ENCODE peak calls at places on chromosomes 12 and 14, in nine cellular contexts. A is NCI-H1417; O is NB4; X is T-helper 17 cell; F is endodermal cell; K is tibial artery; N is CD8-positive, alpha-beta memory T cell; R is pancreas; B is kidney tubule cell. C is an unnamed sample.

GRCh38 chr12:1630081-1630826 is 1.2 kb downstream of the WNT5B start:
- DNase-seq in A (peak), O (peak), X (no peak), F (peak), K (peak), N (no peak), R (peak), B (peak), C (peak)

GRCh38 chr12:70849265-70849960 is 71.1 kb downstream of the PTPRR start:
- DNase-seq in A (peak), O (peak), X (no peak), F (no peak), K (no peak), N (no peak), R (no peak), B (peak), C (no peak)

GRCh38 chr14:61528591-61529021 is 166.7 kb upstream of the HIF1A start:
- DNase-seq in A (no peak), O (no peak), X (no peak), F (no peak), K (no peak), N (no peak), R (no peak), B (peak), C (peak)

GRCh38 chr14:64682843-64683242 is 21.4 kb upstream of the PLEKHG3 start:
- DNase-seq in A (no peak), O (no peak), X (no peak), F (no peak), K (no peak), N (no peak), R (no peak), B (no peak), C (no peak)

GRCh38 chr12:97308576-97309198 is 153.9 kb upstream of the RMST start:
- DNase-seq in A (peak), O (peak), X (no peak), F (no peak), K (no peak), N (no peak), R (no peak), B (peak), C (no peak)

GRCh38 chr14:78075610-78076277 is 94.4 kb upstream of the NRXN3 start:
- DNase-seq in A (peak), O (no peak), X (no peak), F (peak), K (no peak), N (no peak), R (no peak), B (no peak), C (no peak)

GRCh38 chr14:74510211-74510931 is 16.8 kb downstream of the ISCA2 start:
- DNase-seq in A (no peak), O (no peak), X (no peak), F (peak), K (peak), N (no peak), R (no peak), B (no peak), C (no peak)

GRCh38 chr12:99553461-99553860 is 94.1 kb upstream of the GARIN6 start:
- DNase-seq in A (peak), O (no peak), X (no peak), F (no peak), K (no peak), N (no peak), R (no peak), B (no peak), C (no peak)

GRCh38 chr14:44404599-44405349 is 102.3 kb downstream of the FSCB start:
- DNase-seq in A (no peak), O (no peak), X (no peak), F (no peak), K (no peak), N (no peak), R (no peak), B (no peak), C (no peak)

GRCh38 chr14:103144085-103144484 is 20.8 kb downstream of the TNFAIP2 start:
- DNase-seq in A (no peak), O (no peak), X (no peak), F (no peak), K (no peak), N (no peak), R (no peak), B (peak), C (no peak)

GRCh38 chr12:104426926-104427546 is 29.7 kb upstream of the CHST11 start:
- DNase-seq in A (no peak), O (no peak), X (no peak), F (no peak), K (no peak), N (no peak), R (no peak), B (peak), C (no peak)

GRCh38 chr12:3542911-3543310 is 51.9 kb downstream of the PRMT8 start:
- DNase-seq in A (no peak), O (no peak), X (no peak), F (no peak), K (no peak), N (no peak), R (no peak), B (no peak), C (peak)

GRCh38 chr14:94395900-94396574 is 7.6 kb upstream of the SERPINA1 start:
- DNase-seq in A (peak), O (no peak), X (no peak), F (no peak), K (no peak), N (no peak), R (peak), B (no peak), C (no peak)

GRCh38 chr12:41067941-41068645 is 120.0 kb upstream of the PDZRN4 start:
- DNase-seq in A (peak), O (no peak), X (no peak), F (no peak), K (no peak), N (no peak), R (no peak), B (no peak), C (no peak)

GRCh38 chr12:84756961-84757360 is 155.6 kb downstream of the SLC6A15 start:
- DNase-seq in A (no peak), O (no peak), X (no peak), F (no peak), K (no peak), N (no peak), R (no peak), B (no peak), C (peak)

GRCh38 chr12:2234951-2235350 is 182.2 kb downstream of the CACNA1C start:
- DNase-seq in A (no peak), O (no peak), X (no peak), F (no peak), K (no peak), N (no peak), R (no peak), B (no peak), C (no peak)

GRCh38 chr12:71321130-71321529 is 118.5 kb upstream of the LGR5 start:
- DNase-seq in A (no peak), O (no peak), X (no peak), F (no peak), K (no peak), N (no peak), R (no peak), B (no peak), C (no peak)

GRCh38 chr14:86086962-86087361 is 557.0 kb downstream of the FLRT2 start:
- DNase-seq in A (peak), O (no peak), X (no peak), F (no peak), K (no peak), N (no peak), R (no peak), B (no peak), C (no peak)

GRCh38 chr12:51395283-51396230 is 4.4 kb upstream of the GALNT6 start:
- DNase-seq in A (peak), O (peak), X (no peak), F (peak), K (no peak), N (no peak), R (no peak), B (no peak), C (peak)

GRCh38 chr14:75214558-75214957 is 38.1 kb upstream of the TMED10 start:
- DNase-seq in A (no peak), O (no peak), X (no peak), F (no peak), K (no peak), N (no peak), R (no peak), B (no peak), C (no peak)

GRCh38 chr14:22915886-22916521 is 2.9 kb downstream of the RBM23 start:
- DNase-seq in A (no peak), O (peak), X (no peak), F (no peak), K (peak), N (no peak), R (no peak), B (no peak), C (no peak)

GRCh38 chr14:74846968-74847549 is 28.9 kb downstream of the PROX2 start:
- DNase-seq in A (no peak), O (no peak), X (no peak), F (no peak), K (no peak), N (no peak), R (no peak), B (peak), C (no peak)

GRCh38 chr12:12428961-12429657 is 72.2 kb downstream of the BORCS5 start:
- DNase-seq in A (no peak), O (no peak), X (no peak), F (no peak), K (no peak), N (no peak), R (no peak), B (no peak), C (peak)

GRCh38 chr12:128190614-128191013 is 76.4 kb upstream of the TMEM132C start:
- DNase-seq in A (no peak), O (no peak), X (no peak), F (peak), K (no peak), N (no peak), R (no peak), B (no peak), C (peak)